ENCODE peak calls at places on chromosomes 5 and 9, in nine cellular contexts. One of them, this sample, is unnamed.

GRCh38 chr9:1238407-1238806 is 188.2 kb downstream of the DMRT2 start:
- DNase-seq in mesothelial cell of epicardium: no peak
- DNase-seq in hypothalamus: no peak
- DNase-seq in GM18507: no peak
- DNase-seq in activated naive CD4-positive, alpha-beta T cell treated with Interleukin-2 at 50 U/mL for 16 hours: no peak
- DNase-seq in EL: no peak
- DNase-seq in kidney glomerular epithelial cell: no peak
- DNase-seq in H9: no peak
- DNase-seq in epithelial cell of prostate: no peak
- DNase-seq in this sample: no peak

GRCh38 chr5:19790811-19791466 is 197.1 kb downstream of the CDH18 start:
- DNase-seq in kidney glomerular epithelial cell: no peak
- DNase-seq in activated naive CD4-positive, alpha-beta T cell treated with Interleukin-2 at 50 U/mL for 16 hours: no peak
- DNase-seq in hypothalamus: no peak
- DNase-seq in EL: no peak
- DNase-seq in GM18507: no peak
- DNase-seq in epithelial cell of prostate: no peak
- DNase-seq in H9: no peak
- DNase-seq in mesothelial cell of epicardium: no peak
- DNase-seq in this sample: no peak

GRCh38 chr9:21558627-21559401 is 76.7 kb upstream of the IFNE start:
- DNase-seq in EL: peak
- DNase-seq in activated naive CD4-positive, alpha-beta T cell treated with Interleukin-2 at 50 U/mL for 16 hours: peak
- DNase-seq in H9: no peak
- DNase-seq in mesothelial cell of epicardium: no peak
- DNase-seq in GM18507: no peak
- DNase-seq in kidney glomerular epithelial cell: peak
- DNase-seq in hypothalamus: no peak
- DNase-seq in epithelial cell of prostate: no peak
- DNase-seq in this sample: no peak

GRCh38 chr9:22119537-22120167 is 110.5 kb upstream of the CDKN2B start:
- DNase-seq in epithelial cell of prostate: no peak
- DNase-seq in EL: peak
- DNase-seq in hypothalamus: no peak
- DNase-seq in kidney glomerular epithelial cell: peak
- DNase-seq in H9: no peak
- DNase-seq in mesothelial cell of epicardium: no peak
- DNase-seq in GM18507: no peak
- DNase-seq in activated naive CD4-positive, alpha-beta T cell treated with Interleukin-2 at 50 U/mL for 16 hours: no peak
- DNase-seq in this sample: no peak

GRCh38 chr5:79973511-79973910 is 17.6 kb downstream of the MTX3 start:
- DNase-seq in hypothalamus: no peak
- DNase-seq in mesothelial cell of epicardium: no peak
- DNase-seq in activated naive CD4-positive, alpha-beta T cell treated with Interleukin-2 at 50 U/mL for 16 hours: no peak
- DNase-seq in H9: no peak
- DNase-seq in kidney glomerular epithelial cell: no peak
- DNase-seq in epithelial cell of prostate: no peak
- DNase-seq in GM18507: no peak
- DNase-seq in EL: no peak
- DNase-seq in this sample: no peak

GRCh38 chr9:111412280-111412679 is 71.9 kb downstream of the ECPAS start:
- DNase-seq in hypothalamus: peak
- DNase-seq in H9: no peak
- DNase-seq in mesothelial cell of epicardium: no peak
- DNase-seq in EL: no peak
- DNase-seq in activated naive CD4-positive, alpha-beta T cell treated with Interleukin-2 at 50 U/mL for 16 hours: no peak
- DNase-seq in epithelial cell of prostate: no peak
- DNase-seq in kidney glomerular epithelial cell: no peak
- DNase-seq in GM18507: no peak
- DNase-seq in this sample: no peak

GRCh38 chr9:98964911-98965336 is 21.2 kb downstream of the COL15A1 start:
- DNase-seq in hypothalamus: no peak
- DNase-seq in mesothelial cell of epicardium: no peak
- DNase-seq in epithelial cell of prostate: no peak
- DNase-seq in kidney glomerular epithelial cell: no peak
- DNase-seq in EL: no peak
- DNase-seq in GM18507: no peak
- DNase-seq in activated naive CD4-positive, alpha-beta T cell treated with Interleukin-2 at 50 U/mL for 16 hours: no peak
- DNase-seq in H9: no peak
- DNase-seq in this sample: no peak

GRCh38 chr5:175658299-175659145 is 651 bp downstream of the HRH2 start:
- DNase-seq in EL: no peak
- DNase-seq in kidney glomerular epithelial cell: no peak
- DNase-seq in GM18507: no peak
- DNase-seq in mesothelial cell of epicardium: no peak
- DNase-seq in epithelial cell of prostate: no peak
- DNase-seq in hypothalamus: no peak
- DNase-seq in H9: peak
- DNase-seq in activated naive CD4-positive, alpha-beta T cell treated with Interleukin-2 at 50 U/mL for 16 hours: peak
- DNase-seq in this sample: no peak

GRCh38 chr5:1251678-1252580 is 26.7 kb downstream of the SLC6A18 start:
- DNase-seq in GM18507: no peak
- DNase-seq in kidney glomerular epithelial cell: no peak
- DNase-seq in epithelial cell of prostate: no peak
- DNase-seq in activated naive CD4-positive, alpha-beta T cell treated with Interleukin-2 at 50 U/mL for 16 hours: no peak
- DNase-seq in mesothelial cell of epicardium: no peak
- DNase-seq in H9: no peak
- DNase-seq in hypothalamus: no peak
- DNase-seq in EL: no peak
- DNase-seq in this sample: no peak

This sample was measured in epithelial cell of proximal tubule.